ENCODE peak calls at places on chromosome 18, in four cellular contexts. Z is sciatic nerve; G is activated CD4-positive, alpha-beta T cell treated with anti-CD3 and anti-CD28 coated beads, Interleukin-2, amount 50 U/mL, for 1 hour; J is iPS-NIHi11. M is an unnamed sample.

GRCh38 chr18:57980573-57981348 is 63.3 kb upstream of the NEDD4L start:
- DNase-seq in G (no peak), J (peak), Z (no peak), M (no peak)

GRCh38 chr18:42087876-42088275 is 132.8 kb downstream of the PIK3C3 start:
- DNase-seq in J (no peak), Z (no peak), G (no peak), M (peak)

GRCh38 chr18:48889115-48889941 is 61.4 kb downstream of the SMAD7 start:
- DNase-seq in Z (no peak), G (no peak), J (peak), M (no peak)

GRCh38 chr18:4074647-4075046 is 380.5 kb downstream of the DLGAP1 start:
- DNase-seq in Z (no peak), G (no peak), J (no peak), M (no peak)

GRCh38 chr18:74616494-74616893 is 18.8 kb downstream of the ZNF407 start:
- DNase-seq in Z (no peak), J (no peak), G (no peak), M (no peak)

GRCh38 chr18:35889677-35890076 is 82.8 kb upstream of the RMP24 start:
- DNase-seq in G (no peak), J (no peak), Z (no peak), M (no peak)

GRCh38 chr18:13545955-13546354 is 180.4 kb downstream of the FAM210A start:
- DNase-seq in J (no peak), G (no peak), Z (no peak), M (no peak)

GRCh38 chr18:33802955-33803354 is 224.9 kb downstream of the ASXL3 start:
- DNase-seq in J (no peak), Z (no peak), G (no peak), M (no peak)

GRCh38 chr18:55416791-55417190 is 171.2 kb downstream of the TCF4 start:
- DNase-seq in G (no peak), Z (no peak), J (no peak), M (peak)

GRCh38 chr18:33194793-33195192 is 245.7 kb downstream of the CCDC178 start:
- DNase-seq in G (no peak), J (no peak), Z (no peak), M (no peak)